ENCODE peak calls at places on chromosomes 2 and 18, in four cellular contexts. G is GM12878, I is K562, Z is HepG2. E is an unnamed sample.

GRCh38 chr2:49241991-49242390 is 87.7 kb upstream of the FSHR start:
- DNase-seq in G (no peak), I (no peak), Z (no peak), E (no peak)

GRCh38 chr2:74548285-74548918 is 5.3 kb downstream of the LOXL3 start:
- DNase-seq in G (no peak), I (peak), Z (no peak), E (peak)

GRCh38 chr2:115825912-115826311 is 1383.5 kb downstream of the DPP10 start:
- DNase-seq in G (no peak), I (no peak), Z (no peak), E (no peak)

GRCh38 chr2:204109681-204110080 is 173.1 kb downstream of the ICOS start:
- DNase-seq in G (no peak), I (no peak), Z (no peak), E (peak)

GRCh38 chr2:119207447-119207846 is 16.2 kb upstream of the STEAP3 start:
- DNase-seq in G (no peak), I (no peak), Z (no peak), E (no peak)

GRCh38 chr2:197810490-197810889 is 6.1 kb downstream of the PLCL1 start:
- DNase-seq in G (no peak), I (no peak), Z (no peak), E (no peak)

GRCh38 chr2:109341904-109342303 is 212.9 kb downstream of the SH3RF3 start:
- DNase-seq in G (no peak), I (no peak), Z (no peak), E (no peak)

GRCh38 chr2:25586726-25587144 is 86.6 kb downstream of the DTNB start:
- DNase-seq in G (peak), I (no peak), Z (no peak), E (no peak)

GRCh38 chr2:26359886-26360473 is 13.4 kb upstream of the ADGRF3 start:
- DNase-seq in G (no peak), I (peak), Z (no peak), E (no peak)

GRCh38 chr18:79799619-79800352 is 2.0 kb downstream of the KCNG2 start:
- DNase-seq in G (no peak), I (no peak), Z (no peak), E (no peak)

GRCh38 chr2:119431976-119432881 is 575 bp downstream of the TMEM37 start:
- DNase-seq in G (no peak), I (peak), Z (no peak), E (no peak)

GRCh38 chr18:31410716-31411483 is 34.3 kb downstream of the DSG4 start:
- DNase-seq in G (no peak), I (no peak), Z (no peak), E (no peak)

GRCh38 chr2:221097949-221098348 is 474.2 kb downstream of the EPHA4 start:
- DNase-seq in G (no peak), I (no peak), Z (no peak), E (no peak)

GRCh38 chr18:58819051-58819450 is 45.6 kb upstream of the ZNF532 start:
- DNase-seq in G (peak), I (no peak), Z (no peak), E (no peak)

GRCh38 chr2:150144546-150145305 is 342.7 kb downstream of the RND3 start:
- DNase-seq in G (no peak), I (no peak), Z (no peak), E (no peak)

GRCh38 chr18:60350150-60350549 is 22.4 kb downstream of the MC4R start:
- DNase-seq in G (no peak), I (no peak), Z (no peak), E (no peak)

GRCh38 chr2:183868707-183869106 is 729.6 kb upstream of the ZNF804A start:
- DNase-seq in G (no peak), I (no peak), Z (no peak), E (no peak)

GRCh38 chr2:235508371-235509160 is 14.7 kb downstream of the AGAP1 start:
- DNase-seq in G (no peak), I (no peak), Z (no peak), E (no peak)

GRCh38 chr2:118388771-118389170 is 300.5 kb downstream of the INSIG2 start:
- DNase-seq in G (no peak), I (no peak), Z (no peak), E (no peak)

GRCh38 chr2:154161286-154161685 is 289.6 kb downstream of the GALNT13 start:
- DNase-seq in G (no peak), I (no peak), Z (no peak), E (no peak)

GRCh38 chr2:180124273-180124881 is 117.3 kb upstream of the CWC22 start:
- DNase-seq in G (peak), I (peak), Z (peak), E (peak)

GRCh38 chr2:43082111-43082877 is 144.1 kb downstream of the ZFP36L2 start:
- DNase-seq in G (no peak), I (no peak), Z (no peak), E (no peak)

GRCh38 chr18:29163596-29163995 is 986.7 kb upstream of the CDH2 start:
- DNase-seq in G (no peak), I (no peak), Z (no peak), E (no peak)

GRCh38 chr2:61272421-61273070 is 110.6 kb downstream of the C2orf74 start:
- DNase-seq in G (no peak), I (no peak), Z (no peak), E (no peak)

GRCh38 chr2:23432531-23432930 is 47.6 kb downstream of the KLHL29 start:
- DNase-seq in G (no peak), I (no peak), Z (no peak), E (no peak)

GRCh38 chr18:22734812-22735627 is 198.1 kb upstream of the RBBP8 start:
- DNase-seq in G (no peak), I (no peak), Z (no peak), E (no peak)

GRCh38 chr2:124908411-124908810 is 883.3 kb downstream of the CNTNAP5 start:
- DNase-seq in G (no peak), I (no peak), Z (no peak), E (no peak)

GRCh38 chr2:45755585-45756330 is 104.3 kb downstream of the PRKCE start:
- DNase-seq in G (no peak), I (no peak), Z (no peak), E (no peak)

GRCh38 chr18:44968336-44968735 is 287.6 kb downstream of the SETBP1 start:
- DNase-seq in G (no peak), I (no peak), Z (no peak), E (no peak)

GRCh38 chr2:163649080-163649479 is 86.7 kb downstream of the FIGN start:
- DNase-seq in G (no peak), I (no peak), Z (no peak), E (no peak)

GRCh38 chr2:189566046-189566445 is 14.5 kb downstream of the SLC40A1 start:
- DNase-seq in G (no peak), I (no peak), Z (no peak), E (no peak)

GRCh38 chr18:51069885-51070284 is 39.9 kb downstream of the SMAD4 start:
- DNase-seq in G (no peak), I (no peak), Z (no peak), E (no peak)

GRCh38 chr2:38080346-38080745 is 4.4 kb upstream of the CYP1B1 start:
- DNase-seq in G (no peak), I (no peak), Z (no peak), E (no peak)

GRCh38 chr2:12169721-12170120 is 423.3 kb downstream of the LPIN1 start:
- DNase-seq in G (no peak), I (no peak), Z (no peak), E (no peak)

GRCh38 chr2:239828192-239828972 is 196.8 kb downstream of the NDUFA10 start:
- DNase-seq in G (no peak), I (no peak), Z (no peak), E (no peak)

GRCh38 chr2:152432765-152433164 is 97.8 kb downstream of the FMNL2 start:
- DNase-seq in G (no peak), I (no peak), Z (peak), E (no peak)

GRCh38 chr2:27729198-27729597 is 42.3 kb upstream of the MRPL33 start:
- DNase-seq in G (no peak), I (no peak), Z (no peak), E (no peak)

GRCh38 chr2:238924032-238924431 is 76.1 kb downstream of the TWIST2 start:
- DNase-seq in G (no peak), I (no peak), Z (no peak), E (no peak)

GRCh38 chr2:168612719-168613118 is 156.6 kb downstream of the CERS6 start:
- DNase-seq in G (no peak), I (no peak), Z (no peak), E (no peak)
- TF ChIP-seq SP1 in G (no peak), I (no peak), Z (no peak), E (no peak)

GRCh38 chr2:64862623-64863022 is 126.6 kb upstream of the SLC1A4 start:
- DNase-seq in G (no peak), I (no peak), Z (no peak), E (no peak)
- TF ChIP-seq BHLHE40 in G (no peak), I (no peak), Z (no peak), E (no peak)

GRCh38 chr2:20074001-20074648 is 22.7 kb upstream of the LAPTM4A start:
- DNase-seq in G (no peak), I (no peak), Z (no peak), E (no peak)
- TF ChIP-seq TARDBP in G (no peak), I (no peak), Z (no peak), E (no peak)

DNA sequence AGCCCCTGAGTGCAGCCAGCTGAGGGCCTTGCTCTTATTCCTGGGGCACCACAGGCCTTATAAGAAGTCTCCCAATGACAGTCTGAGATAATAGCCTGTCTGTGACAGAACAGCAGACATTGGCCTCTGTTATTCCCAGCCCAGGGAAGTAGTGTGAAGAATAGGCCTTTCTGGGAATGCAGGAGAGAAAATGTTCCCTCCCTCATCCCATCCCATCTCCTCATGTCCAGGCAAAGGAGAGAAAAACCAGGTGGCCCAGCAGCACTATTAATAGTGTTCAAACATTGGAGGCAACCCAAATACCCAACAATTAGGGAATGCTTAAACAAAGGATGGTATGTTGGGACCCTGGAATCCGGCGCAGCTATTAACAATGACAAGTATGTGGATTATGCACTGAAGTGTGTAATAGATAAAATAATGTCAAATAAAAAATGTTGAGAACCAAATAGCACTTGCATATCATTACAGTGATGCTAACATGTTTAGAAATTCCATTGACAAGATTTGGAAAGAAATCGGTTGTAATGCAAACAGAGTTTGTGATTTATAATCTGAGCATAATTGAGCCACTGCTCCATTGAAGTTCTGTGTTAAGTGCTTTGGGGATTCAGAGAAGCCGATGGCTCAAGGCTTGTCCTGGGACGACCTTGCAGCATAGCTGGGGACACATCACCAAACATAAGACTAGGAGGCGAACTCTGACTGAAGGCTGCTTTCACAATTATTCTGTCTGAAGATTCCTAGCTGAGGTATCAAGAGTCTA is 69.3 kb downstream of the LBH start:
- DNase-seq in G (no peak), I (no peak), Z (no peak), E (no peak)
- TF ChIP-seq SP1 in G (no peak), I (no peak), Z (no peak), E (no peak)

GRCh38 chr2:112034924-112035323 is 20.1 kb upstream of the TMEM87B start:
- DNase-seq in G (no peak), I (no peak), Z (no peak), E (no peak)

GRCh38 chr2:112033600-112033999 is 21.5 kb upstream of the TMEM87B start:
- DNase-seq in G (no peak), I (no peak), Z (no peak), E (no peak)

GRCh38 chr2:112031916-112032582 is 23.0 kb upstream of the TMEM87B start:
- DNase-seq in G (no peak), I (no peak), Z (no peak), E (no peak)

GRCh38 chr2:112031473-112031872 is 23.6 kb upstream of the TMEM87B start:
- DNase-seq in G (no peak), I (no peak), Z (no peak), E (no peak)

DNA sequence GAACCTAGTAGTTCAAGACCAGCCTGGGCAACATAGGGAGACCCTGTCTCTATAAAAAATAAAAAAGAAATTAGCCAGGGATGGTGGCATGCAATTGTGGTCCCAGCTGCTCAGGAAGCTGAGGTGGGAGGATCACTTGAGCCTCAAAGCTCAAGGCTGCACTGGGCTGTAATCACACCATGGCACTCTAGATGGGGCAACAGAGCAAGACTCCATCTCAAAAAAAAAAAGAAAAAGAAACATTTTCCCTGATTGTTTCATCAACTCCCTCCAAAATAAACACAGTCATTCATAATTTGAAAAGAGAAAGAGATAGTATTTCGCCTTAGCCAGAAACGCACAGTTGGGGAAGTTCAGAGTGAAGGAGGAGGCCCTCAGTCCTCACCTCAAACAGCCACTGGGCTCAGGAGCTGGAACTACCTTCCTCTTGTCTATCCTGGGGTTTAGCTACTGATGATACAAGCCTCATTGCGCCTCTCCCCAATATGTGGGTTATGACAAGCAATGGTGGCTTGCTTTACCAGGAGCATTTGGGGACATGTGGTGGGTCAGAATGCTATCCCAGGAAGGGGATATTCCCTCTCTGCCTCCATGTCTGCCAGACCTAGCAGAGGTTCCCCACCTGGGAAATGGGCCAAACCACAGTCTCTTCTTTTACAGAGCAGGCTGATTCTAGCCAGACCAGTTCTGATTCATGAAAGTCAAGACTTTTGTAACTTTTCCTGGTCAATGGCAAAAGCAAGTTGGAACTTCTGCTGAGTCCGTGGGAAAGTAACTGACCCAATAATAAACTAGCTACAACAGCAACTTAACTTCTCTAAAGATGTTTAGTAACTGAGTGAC is 22.2 kb upstream of the TMEM87B start:
- DNase-seq in G (no peak), I (no peak), Z (no peak), E (no peak)
- TF ChIP-seq BHLHE40 in G (no peak), I (no peak), Z (no peak), E (no peak)

GRCh38 chr2:200026312-200026711 is 70.9 kb downstream of the MAIP1 start:
- DNase-seq in G (no peak), I (no peak), Z (no peak), E (no peak)

GRCh38 chr2:200025717-200026116 is 70.3 kb downstream of the MAIP1 start:
- DNase-seq in G (no peak), I (no peak), Z (no peak), E (no peak)

GRCh38 chr2:200023570-200023969 is 68.2 kb downstream of the MAIP1 start:
- DNase-seq in G (no peak), I (no peak), Z (no peak), E (no peak)

GRCh38 chr2:200028998-200029397 is 73.6 kb downstream of the MAIP1 start:
- DNase-seq in G (no peak), I (no peak), Z (no peak), E (no peak)

GRCh38 chr2:200026838-200027237 is 71.5 kb downstream of the MAIP1 start:
- DNase-seq in G (no peak), I (no peak), Z (no peak), E (no peak)
- TF ChIP-seq TARDBP in G (no peak), I (no peak), Z (no peak), E (no peak)

GRCh38 chr2:130389363-130389762 is 33.5 kb downstream of the PTPN18 start:
- DNase-seq in G (no peak), I (no peak), Z (no peak), E (no peak)
- TF ChIP-seq SP1 in G (no peak), I (no peak), Z (no peak), E (no peak)

E was measured in HEK293T.